ENCODE peak calls at places on chromosomes 1 and 21, in seven cellular contexts. O is Calu3; Z is BJ; I is NCI-H1048; D is globus pallidus; M is stimulated activated CD8-positive, alpha-beta memory T cell treated with anti-CD3 and anti-CD28 coated beads, Interleukin-4, amount 100 ng/mL, for 24 hours; C is aorta. H is an unnamed sample.

GRCh38 chr1:1116701-1117468 is 996 bp upstream of the C1orf159 start:
- DNase-seq in I (no peak), C (peak; percentile 61), Z (no peak), O (no peak), D (no peak), M (no peak), H (peak; percentile 21)

GRCh38 chr1:159197767-159198557 is 6.7 kb upstream of the ACKR1 start:
- DNase-seq in D (peak; percentile 61), C (peak; percentile 75), Z (peak; percentile 6), I (peak; percentile 48), O (peak; percentile 82), M (peak; percentile 37), H (peak; percentile 83)

GRCh38 chr1:23591460-23592208 is 32.3 kb upstream of the ID3 start:
- DNase-seq in I (no peak), C (no peak), D (no peak), Z (no peak), M (peak; percentile 44), O (no peak), H (no peak)

GRCh38 chr1:227776277-227776676 is 39.2 kb upstream of the PRSS38 start:
- DNase-seq in Z (no peak), I (no peak), D (no peak), O (no peak), C (no peak), M (no peak), H (no peak)

GRCh38 chr1:201222125-201222524 is 31.5 kb downstream of the IGFN1 start:
- DNase-seq in M (no peak), D (no peak), Z (no peak), C (no peak), I (no peak), O (no peak), H (no peak)

GRCh38 chr1:98940680-98941079 is 64.0 kb downstream of the PLPPR5 start:
- DNase-seq in Z (no peak), C (no peak), O (no peak), M (no peak), D (no peak), I (no peak), H (no peak)

GRCh38 chr1:66852870-66853269 is 51.8 kb upstream of the INSL5 start:
- DNase-seq in C (no peak), I (no peak), Z (no peak), M (no peak), O (no peak), D (no peak), H (no peak)

GRCh38 chr1:94863919-94864318 is 43.8 kb downstream of the SLC44A3 start:
- DNase-seq in I (no peak), O (peak; percentile 64), C (peak; percentile 59), D (peak; percentile 66), Z (no peak), M (no peak), H (peak; percentile 72)

GRCh38 chr1:85428471-85429077 is 36.4 kb downstream of the DDAH1 start:
- DNase-seq in Z (no peak), M (no peak), D (no peak), O (no peak), I (no peak), C (no peak), H (no peak)

GRCh38 chr1:47160716-47161115 is 23.5 kb downstream of the CYP4A22 start:
- DNase-seq in C (no peak), O (no peak), Z (no peak), D (no peak), M (no peak), I (no peak), H (no peak)

GRCh38 chr1:167128261-167129227 is 34.7 kb downstream of the STYXL2 start:
- DNase-seq in Z (no peak), D (no peak), O (no peak), M (no peak), I (no peak), C (no peak), H (no peak)

GRCh38 chr1:193406901-193407300 is 220.5 kb upstream of the B3GALT2 start:
- DNase-seq in D (peak; percentile 66), C (no peak), O (no peak), Z (peak; percentile 26), I (peak; percentile 39), M (no peak), H (no peak)

GRCh38 chr21:41825216-41825615 is 53.9 kb downstream of the PRDM15 start:
- DNase-seq in I (no peak), M (no peak), C (peak; percentile 33), Z (no peak), D (no peak), O (no peak), H (no peak)

GRCh38 chr1:58900401-58900800 is 116.6 kb upstream of the JUN start:
- DNase-seq in Z (no peak), I (no peak), D (no peak), M (no peak), C (no peak), O (no peak), H (no peak)

GRCh38 chr1:117590273-117590925 is 15.4 kb upstream of the TENT5C start:
- DNase-seq in Z (no peak), O (no peak), C (no peak), M (no peak), I (no peak), D (no peak), H (no peak)

GRCh38 chr1:207890136-207890738 is 20.7 kb downstream of the CD34 start:
- DNase-seq in M (no peak), C (peak; percentile 88), D (no peak), Z (peak; percentile 88), O (peak; percentile 40), I (no peak), H (peak; percentile 86)

GRCh38 chr1:84283381-84283780 is 18.1 kb upstream of the SAMD13 start:
- DNase-seq in Z (no peak), O (no peak), C (no peak), M (no peak), D (no peak), I (no peak), H (no peak)

GRCh38 chr1:216535059-216535458 is 111.8 kb upstream of the USH2A start:
- DNase-seq in I (no peak), D (no peak), Z (no peak), O (no peak), C (no peak), M (no peak), H (no peak)

GRCh38 chr1:15173863-15174614 is 20.5 kb downstream of the TMEM51 start:
- DNase-seq in Z (no peak), I (no peak), C (no peak), D (no peak), M (no peak), O (no peak), H (no peak)

GRCh38 chr1:18142969-18143368 is 35.4 kb downstream of the IGSF21 start:
- DNase-seq in M (no peak), Z (no peak), C (no peak), D (no peak), O (no peak), I (no peak), H (no peak)

GRCh38 chr1:151401125-151401788 is 1.9 kb downstream of the PSMB4 start:
- DNase-seq in D (no peak), I (no peak), C (no peak), O (peak; percentile 18), M (no peak), Z (no peak), H (no peak)